ENCODE peak calls at places on chromosomes 11 and 22, in nine cellular contexts. E is fibroblast of lung, R is astrocyte of the spinal cord, S is colonic mucosa, I is kidney epithelial cell, Z is tibial nerve, X is lower leg skin, U is heart left ventricle, O is neural crest cell. D is an unnamed sample.

GRCh38 chr11:89477175-89477574 is 14.0 kb downstream of the NOX4 start:
- DNase-seq in U (no peak), Z (no peak), R (no peak), E (no peak), O (no peak), X (no peak), S (no peak), I (no peak), D (no peak)

GRCh38 chr11:33722579-33723234 is 13.5 kb downstream of the CD59 start:
- DNase-seq in Z (no peak), X (no peak), E (peak), O (no peak), S (no peak), U (no peak), R (peak), I (no peak), D (peak)

GRCh38 chr11:112901904-112902303 is 59.3 kb upstream of the NCAM1 start:
- DNase-seq in Z (no peak), X (no peak), I (no peak), R (no peak), S (no peak), O (no peak), E (no peak), U (no peak), D (no peak)

GRCh38 chr11:33027233-33027632 is 11.6 kb downstream of the DEPDC7 start:
- DNase-seq in R (no peak), Z (no peak), O (no peak), S (no peak), X (no peak), U (no peak), I (no peak), E (peak), D (no peak)

GRCh38 chr22:48679656-48680555 is 1147.8 kb downstream of the BRD1 start:
- DNase-seq in U (no peak), O (no peak), S (no peak), X (no peak), R (no peak), I (no peak), Z (no peak), E (no peak), D (no peak)

GRCh38 chr11:129828301-129828836 is 12.7 kb downstream of the TMEM45B start:
- DNase-seq in E (no peak), I (peak), S (no peak), X (no peak), R (no peak), U (no peak), O (no peak), Z (no peak), D (no peak)

GRCh38 chr11:83816572-83817187 is 530.5 kb upstream of the CCDC90B start:
- DNase-seq in U (no peak), E (peak), O (no peak), Z (no peak), I (no peak), S (no peak), R (peak), X (no peak), D (peak)

GRCh38 chr22:44330188-44330726 is 17.5 kb upstream of the SHISAL1 start:
- DNase-seq in X (no peak), O (no peak), Z (no peak), I (no peak), S (no peak), U (no peak), E (no peak), R (no peak), D (no peak)

GRCh38 chr22:30830907-30831306 is 136.2 kb downstream of the OSBP2 start:
- DNase-seq in I (peak), R (peak), E (peak), U (peak), S (peak), O (no peak), X (peak), Z (no peak), D (peak)

GRCh38 chr22:50705219-50705691 is 32.6 kb downstream of the SHANK3 start:
- DNase-seq in X (no peak), S (no peak), Z (no peak), R (peak), E (peak), O (peak), I (peak), U (peak), D (no peak)

GRCh38 chr11:90531001-90531400 is 308.2 kb upstream of the CHORDC1 start:
- DNase-seq in R (no peak), Z (no peak), O (no peak), U (no peak), S (no peak), X (no peak), E (no peak), I (no peak), D (no peak)

GRCh38 chr11:11449327-11449726 is 96.3 kb upstream of the CSNK2A3 start:
- DNase-seq in I (no peak), S (no peak), E (no peak), U (no peak), R (no peak), Z (no peak), X (no peak), O (no peak), D (no peak)

GRCh38 chr11:13384837-13385417 is 78.1 kb downstream of the BTBD10 start:
- DNase-seq in U (no peak), I (peak), R (peak), X (no peak), E (peak), Z (no peak), O (peak), S (peak), D (peak)

GRCh38 chr11:27460571-27460970 is 12.0 kb downstream of the LGR4 start:
- DNase-seq in I (no peak), X (no peak), O (no peak), R (no peak), U (no peak), E (no peak), S (no peak), Z (no peak), D (no peak)

GRCh38 chr11:76803811-76804600 is 20.9 kb downstream of the TSKU start:
- DNase-seq in U (no peak), X (peak), I (no peak), R (no peak), Z (no peak), O (no peak), S (peak), E (peak), D (no peak)

GRCh38 chr11:59196777-59197176 is 15.9 kb downstream of the MPEG1 start:
- DNase-seq in S (no peak), E (no peak), Z (no peak), R (no peak), X (no peak), I (no peak), O (no peak), U (no peak), D (no peak)

DNA sequence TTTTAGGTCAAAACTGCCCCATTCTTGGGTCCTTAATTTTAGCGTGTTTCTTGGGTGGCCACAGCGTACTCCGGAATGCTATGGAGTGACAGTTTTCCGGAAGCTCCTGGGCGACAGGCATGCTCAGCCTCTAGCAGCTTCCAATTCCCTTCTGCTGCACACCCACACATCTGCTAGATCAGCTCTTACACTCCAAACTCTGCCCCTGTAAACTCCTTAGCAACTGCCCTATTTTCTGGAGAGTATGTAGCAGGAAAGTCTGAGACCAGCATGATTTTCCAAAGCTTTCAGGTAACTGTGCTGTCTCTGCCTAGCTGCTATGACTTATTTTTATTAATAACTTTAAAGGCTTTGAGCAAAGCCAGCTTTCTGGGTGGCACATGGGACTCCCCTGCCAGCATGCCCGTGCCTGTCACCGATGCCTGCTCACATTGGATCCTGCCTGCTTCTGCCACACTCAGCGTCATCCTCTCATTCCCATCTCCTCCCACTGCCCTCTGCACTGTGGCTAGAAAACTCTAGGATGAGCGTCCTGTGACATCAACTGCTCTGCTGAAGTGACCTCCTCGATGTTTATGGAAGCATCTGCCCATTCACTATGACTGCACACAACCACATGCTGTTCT is 17.3 kb downstream of the TOLLIP start:
- DNase-seq in X (no peak), I (no peak), U (no peak), O (no peak), S (no peak), R (no peak), E (no peak), Z (no peak), D (no peak)
- TF ChIP-seq CTCF in X (no peak), I (no peak), U (no peak), O (no peak), S (no peak), R (no peak), E (no peak), Z (no peak), D (no peak)

DNA sequence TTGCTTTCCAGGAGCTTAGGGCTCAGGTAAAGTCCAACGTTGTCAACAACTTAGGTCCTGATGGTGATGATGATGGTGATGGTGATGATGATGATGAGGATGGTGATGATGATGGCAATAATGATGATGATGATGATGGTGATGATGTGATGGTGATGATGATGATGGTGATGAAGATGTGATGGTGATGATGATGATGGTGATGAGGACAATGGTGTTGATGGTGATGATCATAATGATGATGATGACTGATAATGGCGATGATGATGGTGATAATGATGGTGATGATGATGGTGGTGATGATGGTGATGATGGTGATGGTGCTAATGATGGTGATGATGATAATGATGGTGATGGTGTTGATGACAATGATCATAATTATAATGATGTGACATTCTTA is 750.2 kb downstream of the TBC1D22A start:
- DNase-seq in S (no peak), U (no peak), R (no peak), E (no peak), X (no peak), O (no peak), I (no peak), Z (no peak), D (no peak)
- TF ChIP-seq CTCF in S (no peak), U (no peak), R (no peak), E (no peak), X (no peak), O (no peak), I (no peak), Z (no peak), D (no peak)

GRCh38 chr11:55714982-55715888 is 53.2 kb downstream of the OR4C6 start:
- DNase-seq in E (no peak), U (no peak), Z (no peak), I (no peak), S (no peak), O (no peak), R (no peak), X (no peak), D (no peak)
- TF ChIP-seq CTCF in E (no peak), U (no peak), Z (no peak), I (no peak), S (no peak), O (peak), R (no peak), X (no peak), D (peak)

GRCh38 chr11:44939673-44940072 is 11.0 kb downstream of the TP53I11 start:
- DNase-seq in R (no peak), X (no peak), U (peak), O (peak), Z (no peak), I (no peak), S (no peak), E (no peak), D (no peak)
- TF ChIP-seq CTCF in R (peak), X (no peak), U (peak), O (no peak), Z (no peak), I (no peak), S (no peak), E (no peak), D (no peak)